ENCODE peak calls at places on chromosomes 12 and 14, in four cellular contexts. One of them, this sample, is unnamed.

GRCh38 chr14:24317141-24317927 is 6.0 kb downstream of the LTB4R start:
- DNase-seq in sigmoid colon: no peak
- DNase-seq in A549: no peak
- DNase-seq in tibial nerve: no peak
- DNase-seq in this sample: no peak

GRCh38 chr12:55715833-55716581 is at the start of gene BLOC1S1:
- DNase-seq in tibial nerve: peak
- DNase-seq in A549: peak
- DNase-seq in sigmoid colon: peak
- DNase-seq in this sample: peak

GRCh38 chr12:21169878-21170472 is 39.0 kb downstream of the SLCO1B1 start:
- DNase-seq in sigmoid colon: no peak
- DNase-seq in tibial nerve: peak
- DNase-seq in A549: peak
- DNase-seq in this sample: peak

GRCh38 chr12:70756791-70757190 is 119.6 kb upstream of the PTPRB start:
- DNase-seq in sigmoid colon: no peak
- DNase-seq in tibial nerve: no peak
- DNase-seq in A549: no peak
- DNase-seq in this sample: no peak

GRCh38 chr14:71289536-71289935 is 382.3 kb downstream of the PCNX1 start:
- DNase-seq in tibial nerve: no peak
- DNase-seq in A549: no peak
- DNase-seq in sigmoid colon: no peak
- DNase-seq in this sample: no peak

GRCh38 chr12:14928946-14929345 is 9.4 kb downstream of the ERP27 start:
- DNase-seq in A549: no peak
- DNase-seq in tibial nerve: no peak
- DNase-seq in sigmoid colon: no peak
- DNase-seq in this sample: no peak

GRCh38 chr14:64942531-64943111 is at the start of gene GPX2:
- DNase-seq in A549: peak
- DNase-seq in sigmoid colon: no peak
- DNase-seq in tibial nerve: no peak
- DNase-seq in this sample: no peak

GRCh38 chr12:113234483-113234882 is 13.2 kb downstream of the TPCN1 start:
- DNase-seq in sigmoid colon: no peak
- DNase-seq in tibial nerve: no peak
- DNase-seq in A549: no peak
- DNase-seq in this sample: no peak

GRCh38 chr12:68119250-68119649 is 40.3 kb downstream of the IFNG start:
- DNase-seq in tibial nerve: no peak
- DNase-seq in sigmoid colon: no peak
- DNase-seq in A549: no peak
- DNase-seq in this sample: no peak

GRCh38 chr12:56998981-56999380 is 7.4 kb downstream of the ZBTB39 start:
- DNase-seq in sigmoid colon: no peak
- DNase-seq in tibial nerve: no peak
- DNase-seq in A549: no peak
- DNase-seq in this sample: no peak

GRCh38 chr12:102454808-102455760 is 25.3 kb downstream of the IGF1 start:
- DNase-seq in A549: no peak
- DNase-seq in tibial nerve: peak
- DNase-seq in sigmoid colon: peak
- DNase-seq in this sample: no peak

GRCh38 chr12:115680967-115681366 is 596.5 kb downstream of the MED13L start:
- DNase-seq in sigmoid colon: no peak
- DNase-seq in A549: no peak
- DNase-seq in tibial nerve: no peak
- DNase-seq in this sample: no peak

GRCh38 chr14:60067911-60068310 is 23.8 kb upstream of the PCNX4 start:
- DNase-seq in sigmoid colon: no peak
- DNase-seq in A549: no peak
- DNase-seq in tibial nerve: no peak
- DNase-seq in this sample: no peak

DNA sequence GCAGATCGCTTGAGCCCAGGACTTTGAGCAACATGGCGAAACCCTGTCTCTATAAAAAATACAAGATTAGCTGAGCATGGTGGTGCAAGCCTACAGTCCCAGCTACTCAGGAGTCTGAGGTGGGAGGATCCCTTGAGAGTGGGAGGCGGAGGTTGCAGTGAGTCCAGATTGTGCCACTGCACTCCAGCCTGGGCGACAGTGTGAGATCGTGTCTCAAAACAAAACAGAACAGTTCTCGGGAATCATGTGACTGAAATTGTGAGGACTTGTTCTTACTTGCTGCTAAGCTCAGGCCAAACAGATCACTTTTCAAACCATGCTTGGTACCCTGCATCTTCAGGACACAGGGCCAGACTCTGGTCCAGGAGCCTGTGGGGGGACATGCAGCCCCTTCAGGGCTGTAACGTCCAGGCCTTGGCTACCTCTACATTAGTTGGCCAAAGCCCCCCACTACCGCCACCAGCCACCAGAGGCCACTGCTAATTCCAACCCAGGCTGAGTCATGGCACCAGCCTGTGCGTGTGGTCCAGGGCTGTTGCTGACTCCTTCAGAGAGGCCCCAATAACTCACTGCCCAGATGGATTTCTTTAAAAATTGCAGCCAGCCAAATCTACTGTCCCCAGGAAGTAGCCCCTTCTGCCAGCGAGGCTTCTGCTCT is 33.4 kb upstream of the SYNDIG1L start:
- DNase-seq in tibial nerve: peak
- DNase-seq in A549: peak
- DNase-seq in sigmoid colon: no peak
- DNase-seq in this sample: peak
- TF ChIP-seq CTCF in tibial nerve: peak
- TF ChIP-seq CTCF in A549: peak
- TF ChIP-seq CTCF in sigmoid colon: no peak
- TF ChIP-seq CTCF in this sample: peak

DNA sequence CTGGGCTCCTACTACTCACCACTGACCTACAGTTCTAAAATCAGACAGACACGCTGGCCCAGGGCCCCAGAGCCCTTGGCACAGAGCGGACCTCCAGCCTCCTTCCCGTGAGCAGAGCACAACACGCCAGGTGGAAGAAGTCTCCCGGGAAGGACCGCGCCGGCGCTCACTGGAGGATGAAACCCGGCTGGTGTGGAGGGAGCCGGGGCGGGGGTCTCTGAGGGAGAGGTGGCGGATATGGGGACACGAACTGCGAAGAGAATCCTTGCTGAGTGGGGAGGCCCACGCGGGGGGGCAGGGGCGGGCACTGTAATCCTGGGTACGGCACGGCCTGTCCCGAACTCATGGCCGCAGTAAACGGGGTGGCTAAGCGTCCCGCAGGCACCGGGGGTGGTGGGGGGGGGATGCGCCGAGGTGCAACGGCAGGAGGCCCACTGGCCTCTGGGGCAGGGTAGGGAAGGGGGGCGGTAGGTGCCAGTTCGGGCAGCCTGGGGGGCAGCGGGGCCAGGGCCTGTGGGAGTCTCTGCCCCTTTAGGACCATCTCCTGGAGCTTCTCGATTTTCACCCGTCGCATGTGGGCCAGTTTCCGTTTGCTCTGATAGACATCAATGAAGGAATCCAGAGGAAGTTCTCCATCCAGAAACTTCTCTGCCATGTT is 28.8 kb downstream of the VPS37B start:
- DNase-seq in tibial nerve: no peak
- DNase-seq in A549: no peak
- DNase-seq in sigmoid colon: peak
- DNase-seq in this sample: peak
- TF ChIP-seq CTCF in tibial nerve: no peak
- TF ChIP-seq CTCF in A549: no peak
- TF ChIP-seq CTCF in sigmoid colon: no peak
- TF ChIP-seq CTCF in this sample: no peak

GRCh38 chr14:30603402-30603801 is 18.7 kb upstream of the SCFD1 start:
- DNase-seq in A549: no peak
- DNase-seq in sigmoid colon: no peak
- DNase-seq in tibial nerve: no peak
- DNase-seq in this sample: no peak

GRCh38 chr14:30607156-30607780 is 14.9 kb upstream of the SCFD1 start:
- DNase-seq in sigmoid colon: no peak
- DNase-seq in tibial nerve: no peak
- DNase-seq in A549: no peak
- DNase-seq in this sample: no peak

GRCh38 chr14:30610719-30611388 is 11.3 kb upstream of the SCFD1 start:
- DNase-seq in A549: peak
- DNase-seq in tibial nerve: peak
- DNase-seq in sigmoid colon: peak
- DNase-seq in this sample: no peak

GRCh38 chr14:30614155-30614554 is 8.0 kb upstream of the SCFD1 start:
- DNase-seq in A549: no peak
- DNase-seq in sigmoid colon: no peak
- DNase-seq in tibial nerve: no peak
- DNase-seq in this sample: no peak

DNA sequence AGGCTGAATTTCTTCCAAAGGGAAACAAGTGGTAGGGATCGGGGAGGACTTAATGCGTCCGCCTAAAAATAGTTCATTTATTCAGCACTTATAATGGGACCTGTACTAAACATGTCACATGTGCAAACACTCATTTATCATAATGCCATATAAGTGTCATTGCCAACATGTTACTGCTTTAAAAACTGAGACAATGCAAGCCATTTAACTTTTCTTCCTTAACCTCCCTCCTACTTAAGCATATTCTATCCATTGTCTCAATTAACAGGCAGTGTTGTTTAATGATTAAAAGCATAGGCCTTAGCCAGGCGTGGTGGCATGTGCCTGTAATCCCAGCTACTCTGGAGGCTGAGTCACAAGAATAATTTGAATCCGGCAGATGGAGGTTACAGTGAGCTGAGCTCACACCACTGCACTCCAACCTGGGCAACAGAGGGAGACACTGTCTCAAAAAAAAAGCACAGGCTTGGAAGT is 13.5 kb upstream of the SCFD1 start:
- DNase-seq in tibial nerve: no peak
- DNase-seq in A549: no peak
- DNase-seq in sigmoid colon: no peak
- DNase-seq in this sample: no peak
- TF ChIP-seq CTCF in tibial nerve: no peak
- TF ChIP-seq CTCF in A549: no peak
- TF ChIP-seq CTCF in sigmoid colon: no peak
- TF ChIP-seq CTCF in this sample: no peak

GRCh38 chr12:93895096-93895460 is 217.9 kb downstream of the CRADD start:
- DNase-seq in tibial nerve: no peak
- DNase-seq in sigmoid colon: no peak
- DNase-seq in A549: no peak
- DNase-seq in this sample: no peak
- TF ChIP-seq CTCF in tibial nerve: peak
- TF ChIP-seq CTCF in sigmoid colon: no peak
- TF ChIP-seq CTCF in A549: no peak
- TF ChIP-seq CTCF in this sample: no peak

GRCh38 chr14:104895786-104896642 is 28.7 kb upstream of the PLD4 start:
- DNase-seq in A549: no peak
- DNase-seq in tibial nerve: no peak
- DNase-seq in sigmoid colon: peak
- DNase-seq in this sample: peak

GRCh38 chr14:104895207-104895785 is 29.4 kb upstream of the PLD4 start:
- DNase-seq in tibial nerve: no peak
- DNase-seq in A549: no peak
- DNase-seq in sigmoid colon: no peak
- DNase-seq in this sample: no peak

GRCh38 chr14:104893435-104894207 is 28.6 kb downstream of the CEP170B start:
- DNase-seq in tibial nerve: no peak
- DNase-seq in A549: no peak
- DNase-seq in sigmoid colon: peak
- DNase-seq in this sample: peak

GRCh38 chr14:104892517-104893434 is 27.7 kb downstream of the CEP170B start:
- DNase-seq in tibial nerve: no peak
- DNase-seq in A549: no peak
- DNase-seq in sigmoid colon: peak
- DNase-seq in this sample: peak

GRCh38 chr14:104894331-104895206 is 29.5 kb downstream of the CEP170B start:
- DNase-seq in tibial nerve: no peak
- DNase-seq in A549: no peak
- DNase-seq in sigmoid colon: peak
- DNase-seq in this sample: no peak
- TF ChIP-seq CTCF in tibial nerve: no peak
- TF ChIP-seq CTCF in A549: peak
- TF ChIP-seq CTCF in sigmoid colon: no peak
- TF ChIP-seq CTCF in this sample: no peak

DNA sequence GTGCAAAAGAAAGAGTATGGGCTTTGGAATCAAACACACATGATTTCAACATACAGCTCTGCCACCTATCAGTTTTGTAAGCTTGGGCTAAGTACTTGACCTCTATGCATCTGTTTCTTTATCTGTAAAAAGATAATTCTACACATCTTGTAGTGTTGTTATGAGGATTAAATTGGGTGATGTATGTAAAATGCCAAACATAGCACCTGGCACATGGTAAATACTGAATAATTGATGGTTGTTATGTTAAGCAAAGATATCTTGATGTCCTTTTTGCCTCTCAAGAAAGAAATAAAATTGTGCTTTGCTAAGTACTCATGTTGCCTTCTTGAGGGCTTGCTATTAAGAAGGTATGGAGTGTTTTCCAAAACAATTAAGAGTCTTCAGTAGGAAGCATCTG is 2.3 kb upstream of the CSRP2 start:
- DNase-seq in tibial nerve: no peak
- DNase-seq in A549: no peak
- DNase-seq in sigmoid colon: no peak
- DNase-seq in this sample: no peak
- TF ChIP-seq CTCF in tibial nerve: no peak
- TF ChIP-seq CTCF in A549: no peak
- TF ChIP-seq CTCF in sigmoid colon: no peak
- TF ChIP-seq CTCF in this sample: no peak

DNA sequence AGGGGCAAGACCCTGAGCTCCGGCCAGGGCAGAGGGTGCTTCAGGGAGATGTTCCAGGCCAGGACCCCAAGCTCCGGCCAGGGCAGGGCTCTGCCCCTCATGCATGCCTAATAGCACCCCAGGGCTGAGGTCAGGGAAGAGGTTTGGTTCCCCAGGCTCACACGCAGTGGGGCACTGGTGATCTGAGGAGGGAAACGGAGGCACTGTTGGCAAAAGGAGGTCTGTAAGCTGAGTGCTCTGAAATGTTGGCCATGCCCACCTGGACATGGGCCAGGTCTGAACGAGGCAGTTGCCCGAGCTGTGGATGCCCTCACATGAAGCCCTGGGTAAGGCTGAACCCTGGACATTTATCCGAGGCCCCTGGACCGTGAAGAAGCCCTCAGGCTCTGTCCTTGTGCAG is 66.6 kb downstream of the ADGRD1 start:
- DNase-seq in tibial nerve: no peak
- DNase-seq in A549: no peak
- DNase-seq in sigmoid colon: no peak
- DNase-seq in this sample: no peak
- TF ChIP-seq CTCF in tibial nerve: no peak
- TF ChIP-seq CTCF in A549: no peak
- TF ChIP-seq CTCF in sigmoid colon: no peak
- TF ChIP-seq CTCF in this sample: no peak

DNA sequence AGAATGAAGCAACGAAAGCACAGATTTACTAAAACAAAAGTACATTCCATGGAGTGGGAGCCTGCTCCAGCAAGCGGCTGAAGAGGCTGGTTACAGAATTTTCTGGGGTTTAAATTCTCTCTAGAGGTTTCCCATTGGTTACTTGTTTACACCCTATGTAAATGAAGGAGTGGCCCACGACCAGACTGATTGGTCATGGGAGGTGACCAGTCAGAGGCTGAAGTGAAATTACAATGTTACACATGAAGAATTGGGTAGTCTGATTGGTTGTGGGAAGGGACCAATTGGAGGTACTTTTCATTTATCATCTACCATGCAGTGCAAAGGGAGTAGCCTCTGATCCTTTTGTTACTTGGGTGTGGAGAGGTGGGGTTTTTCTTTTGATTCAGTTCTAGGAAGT is 36.2 kb upstream of the APPL2 start:
- DNase-seq in A549: no peak
- DNase-seq in sigmoid colon: no peak
- DNase-seq in tibial nerve: no peak
- DNase-seq in this sample: no peak
- TF ChIP-seq CTCF in A549: no peak
- TF ChIP-seq CTCF in sigmoid colon: no peak
- TF ChIP-seq CTCF in tibial nerve: no peak
- TF ChIP-seq CTCF in this sample: no peak